ENCODE peak calls at places on chromosome 3, in four cellular contexts. One of them, this sample, is unnamed.

GRCh38 chr3:23726811-23727548 is 78.8 kb upstream of the UBE2E1 start:
- DNase-seq in tibial nerve: no peak
- DNase-seq in thyroid gland: no peak
- DNase-seq in left ventricle myocardium inferior: no peak
- DNase-seq in this sample: no peak

GRCh38 chr3:108486910-108487309 is 23.5 kb downstream of the MYH15 start:
- DNase-seq in left ventricle myocardium inferior: peak
- DNase-seq in thyroid gland: no peak
- DNase-seq in tibial nerve: no peak
- DNase-seq in this sample: peak

GRCh38 chr3:162175145-162175544 is 678.5 kb downstream of the OTOL1 start:
- DNase-seq in left ventricle myocardium inferior: no peak
- DNase-seq in tibial nerve: no peak
- DNase-seq in thyroid gland: no peak
- DNase-seq in this sample: no peak

GRCh38 chr3:171654809-171655208 is 155.5 kb downstream of the PLD1 start:
- DNase-seq in tibial nerve: peak
- DNase-seq in thyroid gland: peak
- DNase-seq in left ventricle myocardium inferior: peak
- DNase-seq in this sample: no peak

GRCh38 chr3:147423601-147424324 is 14.6 kb downstream of the ZIC1 start:
- DNase-seq in thyroid gland: no peak
- DNase-seq in left ventricle myocardium inferior: no peak
- DNase-seq in tibial nerve: no peak
- DNase-seq in this sample: no peak

GRCh38 chr3:10170915-10171478 is 6.3 kb downstream of the IRAK2 start:
- DNase-seq in tibial nerve: no peak
- DNase-seq in thyroid gland: no peak
- DNase-seq in left ventricle myocardium inferior: no peak
- DNase-seq in this sample: no peak

GRCh38 chr3:160278210-160278609 is 53.0 kb downstream of the C3orf80 start:
- DNase-seq in left ventricle myocardium inferior: no peak
- DNase-seq in thyroid gland: no peak
- DNase-seq in tibial nerve: no peak
- DNase-seq in this sample: no peak

GRCh38 chr3:172987268-172987667 is 153.8 kb downstream of the SPATA16 start:
- DNase-seq in left ventricle myocardium inferior: no peak
- DNase-seq in tibial nerve: no peak
- DNase-seq in thyroid gland: no peak
- DNase-seq in this sample: no peak

GRCh38 chr3:126355777-126356372 is 1.3 kb downstream of the KLF15 start:
- DNase-seq in tibial nerve: peak
- DNase-seq in left ventricle myocardium inferior: peak
- DNase-seq in thyroid gland: peak
- DNase-seq in this sample: peak

GRCh38 chr3:41102053-41102556 is 97.2 kb upstream of the CTNNB1 start:
- DNase-seq in thyroid gland: no peak
- DNase-seq in left ventricle myocardium inferior: no peak
- DNase-seq in tibial nerve: no peak
- DNase-seq in this sample: no peak

GRCh38 chr3:41103200-41103599 is 96.1 kb upstream of the CTNNB1 start:
- DNase-seq in thyroid gland: peak
- DNase-seq in tibial nerve: no peak
- DNase-seq in left ventricle myocardium inferior: no peak
- DNase-seq in this sample: no peak

GRCh38 chr3:41102750-41103149 is 96.6 kb upstream of the CTNNB1 start:
- DNase-seq in thyroid gland: no peak
- DNase-seq in left ventricle myocardium inferior: no peak
- DNase-seq in tibial nerve: no peak
- DNase-seq in this sample: no peak

GRCh38 chr3:41097896-41098496 is 101.3 kb upstream of the CTNNB1 start:
- DNase-seq in tibial nerve: no peak
- DNase-seq in left ventricle myocardium inferior: no peak
- DNase-seq in thyroid gland: no peak
- DNase-seq in this sample: no peak

GRCh38 chr3:41101231-41101630 is 98.1 kb upstream of the CTNNB1 start:
- DNase-seq in thyroid gland: no peak
- DNase-seq in tibial nerve: no peak
- DNase-seq in left ventricle myocardium inferior: no peak
- DNase-seq in this sample: no peak
- TF ChIP-seq CTCF in thyroid gland: no peak
- TF ChIP-seq CTCF in tibial nerve: no peak
- TF ChIP-seq CTCF in left ventricle myocardium inferior: no peak
- TF ChIP-seq CTCF in this sample: no peak

DNA sequence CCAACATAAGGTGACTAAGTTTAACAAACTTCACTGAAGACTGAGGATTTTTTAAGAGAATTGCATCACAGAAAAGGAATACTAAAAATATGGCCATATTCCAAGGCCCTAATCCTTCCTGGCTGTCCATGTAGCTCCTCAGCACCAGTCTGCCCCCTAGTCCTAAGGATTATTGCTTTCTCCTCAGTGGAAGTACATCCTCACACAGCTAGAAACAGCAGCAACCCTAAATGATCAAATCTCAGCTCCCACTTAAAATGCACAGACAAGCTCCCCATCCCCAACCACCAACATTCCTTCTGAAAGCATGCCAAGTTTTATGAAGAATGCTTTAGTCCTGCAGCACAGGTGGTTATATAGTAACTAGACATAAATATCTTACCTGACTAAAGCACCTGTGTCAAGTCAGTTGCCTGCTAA is 14.7 kb downstream of the ST3GAL6 start:
- DNase-seq in thyroid gland: no peak
- DNase-seq in left ventricle myocardium inferior: no peak
- DNase-seq in tibial nerve: no peak
- DNase-seq in this sample: no peak
- TF ChIP-seq CTCF in thyroid gland: no peak
- TF ChIP-seq CTCF in left ventricle myocardium inferior: no peak
- TF ChIP-seq CTCF in tibial nerve: no peak
- TF ChIP-seq CTCF in this sample: no peak

GRCh38 chr3:129604942-129605592 is 1.4 kb downstream of the PLXND1 start:
- DNase-seq in thyroid gland: no peak
- DNase-seq in tibial nerve: no peak
- DNase-seq in left ventricle myocardium inferior: no peak
- DNase-seq in this sample: no peak
- TF ChIP-seq CTCF in thyroid gland: no peak
- TF ChIP-seq CTCF in tibial nerve: no peak
- TF ChIP-seq CTCF in left ventricle myocardium inferior: no peak
- TF ChIP-seq CTCF in this sample: no peak

GRCh38 chr3:39103324-39103693 is 4.1 kb downstream of the GORASP1 start:
- DNase-seq in tibial nerve: no peak
- DNase-seq in left ventricle myocardium inferior: no peak
- DNase-seq in thyroid gland: no peak
- DNase-seq in this sample: no peak
- TF ChIP-seq CTCF in tibial nerve: no peak
- TF ChIP-seq CTCF in left ventricle myocardium inferior: no peak
- TF ChIP-seq CTCF in thyroid gland: no peak
- TF ChIP-seq CTCF in this sample: no peak